ENCODE peak calls at places on chromosome 22, in ten cellular contexts. B is hepatic stellate cell, V is B cell, L is cardiac muscle cell, G is heart right ventricle, M is sigmoid colon, K is G401, A is hippocampal formation, U is ACHN, T is RWPE2. W is an unnamed sample.

GRCh38 chr22:35275580-35275979 is 18.3 kb downstream of the HMGXB4 start:
- DNase-seq in B (peak), V (no peak), L (no peak), G (no peak), M (no peak), K (no peak), A (no peak), U (no peak), T (no peak), W (no peak)

GRCh38 chr22:28817919-28818859 is 17.8 kb upstream of the XBP1 start:
- DNase-seq in B (no peak), V (no peak), L (peak), G (peak), M (peak), K (no peak), A (no peak), U (no peak), T (no peak), W (no peak)

GRCh38 chr22:39748877-39749276 is 144.7 kb downstream of the ENTHD1 start:
- DNase-seq in B (no peak), V (no peak), L (no peak), G (no peak), M (no peak), K (no peak), A (no peak), U (no peak), T (no peak), W (no peak)

GRCh38 chr22:17804331-17805080 is 30.2 kb upstream of the BID start:
- DNase-seq in B (no peak), V (no peak), L (no peak), G (no peak), M (no peak), K (no peak), A (no peak), U (no peak), T (no peak), W (no peak)

GRCh38 chr22:19559956-19560355 is 35.7 kb upstream of the CLDN5 start:
- DNase-seq in B (no peak), V (no peak), L (no peak), G (no peak), M (peak), K (no peak), A (no peak), U (no peak), T (no peak), W (no peak)

GRCh38 chr22:38756631-38757463 is 1.0 kb upstream of the SUN2 start:
- DNase-seq in B (no peak), V (peak), L (no peak), G (no peak), M (no peak), K (peak), A (no peak), U (no peak), T (no peak), W (no peak)

GRCh38 chr22:29737251-29738117 is 17.7 kb downstream of the CABP7 start:
- DNase-seq in B (no peak), V (no peak), L (no peak), G (no peak), M (no peak), K (peak), A (no peak), U (no peak), T (no peak), W (no peak)

GRCh38 chr22:40249286-40249685 is 71.6 kb downstream of the TNRC6B start:
- DNase-seq in B (no peak), V (no peak), L (no peak), G (no peak), M (no peak), K (no peak), A (no peak), U (no peak), T (no peak), W (no peak)

GRCh38 chr22:49095366-49095765 is 732.3 kb downstream of the BRD1 start:
- DNase-seq in B (no peak), V (no peak), L (no peak), G (no peak), M (no peak), K (no peak), A (no peak), U (no peak), T (no peak), W (no peak)

GRCh38 chr22:42344391-42344861 is 74.0 kb upstream of the TCF20 start:
- DNase-seq in B (no peak), V (no peak), L (no peak), G (no peak), M (peak), K (peak), A (peak), U (peak), T (no peak), W (no peak)

GRCh38 chr22:38843201-38843715 is 570 bp downstream of the NPTXR start:
- DNase-seq in B (peak), V (no peak), L (peak), G (no peak), M (peak), K (no peak), A (peak), U (peak), T (no peak), W (peak)

GRCh38 chr22:38754247-38755154 is 1.3 kb downstream of the SUN2 start:
- DNase-seq in B (peak), V (no peak), L (peak), G (peak), M (peak), K (peak), A (peak), U (no peak), T (no peak), W (peak)

GRCh38 chr22:40628354-40629042 is 8.0 kb downstream of the MRTFA start:
- DNase-seq in B (no peak), V (no peak), L (no peak), G (no peak), M (no peak), K (no peak), A (no peak), U (no peak), T (no peak), W (no peak)

GRCh38 chr22:37303821-37304274 is 21.5 kb downstream of the CYTH4 start:
- DNase-seq in B (peak), V (no peak), L (no peak), G (no peak), M (no peak), K (no peak), A (no peak), U (peak), T (no peak), W (no peak)

GRCh38 chr22:43706151-43706550 is 106.0 kb downstream of the EFCAB6 start:
- DNase-seq in B (no peak), V (no peak), L (no peak), G (no peak), M (no peak), K (no peak), A (no peak), U (no peak), T (no peak), W (no peak)

GRCh38 chr22:38737302-38738060 is 18.3 kb downstream of the SUN2 start:
- DNase-seq in B (no peak), V (no peak), L (no peak), G (no peak), M (no peak), K (no peak), A (no peak), U (no peak), T (no peak), W (no peak)

GRCh38 chr22:26170795-26171194 is 1.5 kb downstream of the SEZ6L start:
- DNase-seq in B (no peak), V (no peak), L (peak), G (peak), M (no peak), K (peak), A (peak), U (peak), T (no peak), W (no peak)

GRCh38 chr22:49726701-49727101 is 101.0 kb downstream of the BRD1 start:
- DNase-seq in B (no peak), V (no peak), L (no peak), G (no peak), M (no peak), K (no peak), A (no peak), U (no peak), T (no peak), W (no peak)

GRCh38 chr22:42863349-42863911 is 6.4 kb upstream of the ARFGAP3 start:
- DNase-seq in B (peak), V (peak), L (no peak), G (no peak), M (no peak), K (no peak), A (no peak), U (peak), T (no peak), W (no peak)

GRCh38 chr22:42939941-42940653 is 74.9 kb downstream of the PACSIN2 start:
- DNase-seq in B (peak), V (no peak), L (no peak), G (no peak), M (no peak), K (no peak), A (no peak), U (peak), T (no peak), W (peak)

GRCh38 chr22:45974498-45974897 is 2.5 kb downstream of the WNT7B start:
- DNase-seq in B (no peak), V (no peak), L (no peak), G (no peak), M (no peak), K (no peak), A (no peak), U (no peak), T (no peak), W (no peak)

GRCh38 chr22:33112606-33113005 is 54.4 kb upstream of the SYN3 start:
- DNase-seq in B (no peak), V (no peak), L (peak), G (no peak), M (no peak), K (peak), A (no peak), U (no peak), T (no peak), W (no peak)

GRCh38 chr22:30615543-30615954 is 8.6 kb downstream of the TCN2 start:
- DNase-seq in B (no peak), V (no peak), L (no peak), G (no peak), M (no peak), K (no peak), A (no peak), U (no peak), T (no peak), W (no peak)

GRCh38 chr22:43881091-43882061 is 10.4 kb downstream of the PNPLA5 start:
- DNase-seq in B (no peak), V (no peak), L (no peak), G (no peak), M (peak), K (no peak), A (no peak), U (no peak), T (no peak), W (no peak)

GRCh38 chr22:25815561-25815960 is 73.6 kb downstream of the MYO18B start:
- DNase-seq in B (no peak), V (no peak), L (no peak), G (no peak), M (no peak), K (no peak), A (no peak), U (no peak), T (no peak), W (no peak)

GRCh38 chr22:17964647-17965046 is 59.7 kb downstream of the MICAL3 start:
- DNase-seq in B (no peak), V (peak), L (no peak), G (no peak), M (no peak), K (no peak), A (no peak), U (no peak), T (no peak), W (no peak)

GRCh38 chr22:39277135-39277607 is 32.4 kb upstream of the PDGFB start:
- DNase-seq in B (peak), V (no peak), L (no peak), G (no peak), M (no peak), K (no peak), A (no peak), U (no peak), T (no peak), W (no peak)

GRCh38 chr22:45631140-45631539 is 40.5 kb upstream of the ATXN10 start:
- DNase-seq in B (no peak), V (no peak), L (no peak), G (no peak), M (peak), K (no peak), A (no peak), U (no peak), T (no peak), W (no peak)

GRCh38 chr22:49962012-49962750 is 1.6 kb downstream of the PIM3 start:
- DNase-seq in B (peak), V (peak), L (peak), G (peak), M (peak), K (peak), A (peak), U (peak), T (peak), W (peak)

GRCh38 chr22:40010752-40011145 is 16.0 kb downstream of the FAM83F start:
- DNase-seq in B (no peak), V (no peak), L (no peak), G (no peak), M (no peak), K (no peak), A (no peak), U (no peak), T (no peak), W (no peak)

GRCh38 chr22:24697671-24698082 is 76.8 kb downstream of the PIWIL3 start:
- DNase-seq in B (no peak), V (no peak), L (no peak), G (peak), M (no peak), K (no peak), A (no peak), U (no peak), T (no peak), W (no peak)

GRCh38 chr22:38243007-38243775 is 29.6 kb downstream of the TMEM184B start:
- DNase-seq in B (peak), V (no peak), L (no peak), G (no peak), M (no peak), K (no peak), A (no peak), U (no peak), T (no peak), W (peak)